ENCODE peak calls at places on chromosomes 16 and 17, in nine cellular contexts. P is DMS 273 treated with DMSO at 0.1 percent for 48 hours, Q is GM06990, E is uterus, F is dorsolateral prefrontal cortex, B is renal cortical epithelial cell, Y is heart right ventricle, M is AG04450, K is KG1. D is an unnamed sample.

GRCh38 chr16:25372716-25373115 is 115.1 kb upstream of the ZKSCAN2 start:
- DNase-seq in P (no peak), Q (no peak), E (no peak), F (no peak), B (no peak), Y (no peak), M (no peak), K (no peak), D (no peak)

GRCh38 chr16:48444574-48444973 is 59.4 kb upstream of the SIAH1 start:
- DNase-seq in P (no peak), Q (no peak), E (peak), F (no peak), B (peak), Y (peak), M (peak), K (no peak), D (peak)

GRCh38 chr17:17506893-17507464 is 10.8 kb upstream of the RASD1 start:
- DNase-seq in P (peak), Q (no peak), E (no peak), F (peak), B (no peak), Y (peak), M (no peak), K (no peak), D (no peak)

GRCh38 chr16:19130852-19131808 is 17.4 kb downstream of the ITPRIPL2 start:
- DNase-seq in P (peak), Q (no peak), E (no peak), F (no peak), B (peak), Y (peak), M (peak), K (no peak), D (no peak)

GRCh38 chr17:40956401-40957254 is 10.1 kb downstream of the KRT39 start:
- DNase-seq in P (no peak), Q (no peak), E (no peak), F (no peak), B (peak), Y (no peak), M (peak), K (no peak), D (peak)

GRCh38 chr17:3798273-3799180 is 2.5 kb downstream of the ITGAE start:
- DNase-seq in P (no peak), Q (no peak), E (no peak), F (no peak), B (peak), Y (no peak), M (no peak), K (no peak), D (no peak)

GRCh38 chr17:60165976-60166375 is 16.2 kb downstream of the CA4 start:
- DNase-seq in P (no peak), Q (no peak), E (no peak), F (no peak), B (no peak), Y (no peak), M (no peak), K (no peak), D (no peak)

GRCh38 chr16:11949527-11949926 is 7.7 kb upstream of the NPIPB2 start:
- DNase-seq in P (peak), Q (no peak), E (no peak), F (no peak), B (peak), Y (peak), M (no peak), K (peak), D (no peak)

GRCh38 chr17:81337449-81337848 is 42.3 kb upstream of the SLC38A10 start:
- DNase-seq in P (no peak), Q (no peak), E (no peak), F (no peak), B (no peak), Y (no peak), M (no peak), K (no peak), D (no peak)

GRCh38 chr17:58488428-58488890 is 251 bp upstream of the HSF5 start:
- DNase-seq in P (no peak), Q (no peak), E (no peak), F (no peak), B (no peak), Y (no peak), M (no peak), K (no peak), D (no peak)

GRCh38 chr17:4249452-4250029 is 14.2 kb downstream of the ANKFY1 start:
- DNase-seq in P (no peak), Q (no peak), E (no peak), F (no peak), B (peak), Y (no peak), M (no peak), K (peak), D (no peak)

GRCh38 chr17:49501496-49501895 is 6.4 kb downstream of the NGFR start:
- DNase-seq in P (no peak), Q (no peak), E (no peak), F (no peak), B (no peak), Y (no peak), M (no peak), K (no peak), D (no peak)

GRCh38 chr17:37605081-37605480 is 4.1 kb downstream of the SYNRG start:
- DNase-seq in P (no peak), Q (no peak), E (no peak), F (no peak), B (no peak), Y (no peak), M (no peak), K (no peak), D (no peak)

GRCh38 chr17:57751348-57751970 is 6.4 kb upstream of the CCDC182 start:
- DNase-seq in P (no peak), Q (no peak), E (no peak), F (no peak), B (no peak), Y (no peak), M (no peak), K (no peak), D (no peak)

GRCh38 chr17:73196500-73196899 is 3.6 kb downstream of the COG1 start:
- DNase-seq in P (no peak), Q (no peak), E (no peak), F (peak), B (peak), Y (no peak), M (no peak), K (no peak), D (no peak)

GRCh38 chr17:70447588-70447987 is 278.3 kb downstream of the KCNJ2 start:
- DNase-seq in P (no peak), Q (no peak), E (no peak), F (no peak), B (peak), Y (no peak), M (no peak), K (no peak), D (no peak)

GRCh38 chr17:59761385-59762021 is 54.0 kb downstream of the VMP1 start:
- DNase-seq in P (no peak), Q (no peak), E (no peak), F (no peak), B (peak), Y (no peak), M (peak), K (no peak), D (no peak)

D was measured in kidney epithelial cell.